ENCODE peak calls at places on chromosomes 3 and 15, in eight cellular contexts. N is H7, J is GM23338, R is transverse colon, E is foreskin fibroblast, F is ovary, A is OCI-LY7, H is epithelial cell of esophagus. U is an unnamed sample.

GRCh38 chr15:59250249-59250648 is 43.6 kb downstream of the LDHAL6B start:
- DNase-seq in N (no peak), J (no peak), R (no peak), E (no peak), F (no peak), A (no peak), H (no peak), U (peak; percentile 16)

GRCh38 chr3:52532838-52533622 is 627 bp downstream of the NT5DC2 start:
- DNase-seq in N (peak; percentile 90), J (peak; percentile 70), R (peak; percentile 40), E (peak; percentile 9), F (peak; percentile 40), A (peak; percentile 43), H (no peak), U (peak; percentile 49)

GRCh38 chr3:127422663-127423375 is 135.0 kb upstream of the PRR20G start:
- DNase-seq in N (peak; percentile 70), J (peak; percentile 32), R (no peak), E (no peak), F (no peak), A (no peak), H (no peak), U (no peak)

GRCh38 chr3:40847571-40847992 is 322.8 kb downstream of the ZNF621 start:
- DNase-seq in N (peak; percentile 32), J (peak; percentile 88), R (no peak), E (no peak), F (no peak), A (no peak), H (peak; percentile 24), U (no peak)

GRCh38 chr3:114569186-114569585 is 275.4 kb downstream of the TIGIT start:
- DNase-seq in N (no peak), J (no peak), R (no peak), E (no peak), F (no peak), A (no peak), H (no peak), U (no peak)

GRCh38 chr15:87118424-87118823 is 1038.8 kb downstream of the AGBL1 start:
- DNase-seq in N (peak; percentile 2), J (no peak), R (no peak), E (no peak), F (no peak), A (no peak), H (no peak), U (no peak)

GRCh38 chr15:99568548-99569352 is 3.0 kb downstream of the MEF2A start:
- DNase-seq in N (peak; percentile 47), J (peak; percentile 43), R (no peak), E (no peak), F (no peak), A (no peak), H (no peak), U (no peak)

GRCh38 chr3:108124337-108125150 is 33.7 kb upstream of the CD47 start:
- DNase-seq in N (no peak), J (peak; percentile 7), R (peak; percentile 38), E (no peak), F (no peak), A (peak; percentile 94), H (no peak), U (peak; percentile 90)

GRCh38 chr15:70091649-70092461 is 5.9 kb downstream of the TLE3 start:
- DNase-seq in N (no peak), J (no peak), R (peak; percentile 52), E (no peak), F (no peak), A (no peak), H (peak; percentile 78), U (no peak)

GRCh38 chr3:196120291-196120951 is 38.5 kb upstream of the TFRC start:
- DNase-seq in N (no peak), J (no peak), R (no peak), E (no peak), F (no peak), A (peak; percentile 40), H (no peak), U (no peak)

GRCh38 chr3:40191850-40192448 is 117.6 kb upstream of the EIF1B start:
- DNase-seq in N (peak; percentile 79), J (peak; percentile 68), R (peak; percentile 57), E (peak; percentile 35), F (peak; percentile 74), A (peak; percentile 54), H (peak; percentile 58), U (no peak)

GRCh38 chr3:93843981-93844380 is 129.7 kb downstream of the PROS1 start:
- DNase-seq in N (no peak), J (peak; percentile 3), R (no peak), E (peak; percentile 84), F (no peak), A (no peak), H (peak; percentile 74), U (no peak)

GRCh38 chr3:137972401-137972800 is 37.6 kb upstream of the CLDN18 start:
- DNase-seq in N (no peak), J (no peak), R (no peak), E (no peak), F (no peak), A (no peak), H (no peak), U (no peak)

DNA sequence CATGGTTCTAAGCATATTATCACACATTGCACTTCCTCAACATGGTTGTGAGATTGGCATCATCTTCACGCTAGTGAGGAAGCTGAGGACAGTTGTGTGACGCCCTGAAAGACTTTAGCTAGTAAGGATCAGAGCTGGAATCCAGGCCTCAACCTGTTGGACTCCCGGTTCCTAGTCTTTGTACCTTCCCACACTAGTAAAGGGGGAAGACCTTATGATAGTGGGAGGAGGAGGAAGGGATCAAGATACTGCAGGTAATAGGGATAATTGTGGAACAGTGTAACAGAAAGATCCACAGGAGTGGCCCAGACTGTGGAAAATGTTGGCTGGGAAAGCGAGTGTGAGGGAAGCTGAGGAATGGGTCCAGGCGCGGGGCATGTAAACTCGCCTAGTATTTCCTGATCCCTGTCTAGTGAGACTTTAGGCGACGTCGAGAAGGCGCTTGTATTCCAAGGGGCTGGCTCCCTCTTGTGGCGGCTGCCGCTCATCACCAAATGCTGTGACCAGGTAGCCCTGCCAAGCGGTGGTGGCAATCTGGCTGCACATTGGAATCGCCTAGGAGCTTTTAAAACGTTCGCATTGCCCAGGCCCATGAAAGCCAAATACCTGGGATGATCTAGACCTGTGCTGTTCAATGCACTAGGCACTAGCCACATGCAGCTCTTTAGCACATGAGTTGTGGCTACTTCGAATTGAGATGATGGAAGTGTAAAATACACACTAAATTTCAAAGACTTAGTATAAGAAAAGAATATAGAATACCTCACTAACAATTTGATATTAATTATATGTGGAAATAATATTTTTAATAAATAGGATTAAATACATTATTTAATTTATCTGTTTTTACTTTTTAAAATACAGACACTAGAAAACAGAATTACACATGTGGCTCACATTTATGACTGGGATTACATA is 38.8 kb upstream of the CLDN18 start:
- DNase-seq in N (peak; percentile 51), J (peak; percentile 93), R (peak; percentile 74), E (peak; percentile 44), F (peak; percentile 51), A (peak; percentile 46), H (peak; percentile 75), U (peak; percentile 30)
- H3K4me3 ChIP-seq in N (no peak overlapping the region), J (no peak overlapping the region), R (no peak overlapping the region), E (no peak overlapping the region), F (no peak overlapping the region), A (no peak overlapping the region), H (no peak overlapping the region), U (no peak overlapping the region)

GRCh38 chr3:57655727-57656126 is 37.1 kb downstream of the DENND6A start:
- DNase-seq in N (no peak), J (no peak), R (no peak), E (no peak), F (no peak), A (no peak), H (no peak), U (no peak)

GRCh38 chr3:57659004-57659672 is 33.7 kb downstream of the DENND6A start:
- DNase-seq in N (no peak), J (no peak), R (no peak), E (no peak), F (no peak), A (no peak), H (peak; percentile 70), U (no peak)

GRCh38 chr3:57659810-57660439 is 33.0 kb downstream of the DENND6A start:
- DNase-seq in N (peak; percentile 23), J (peak; percentile 19), R (no peak), E (no peak), F (no peak), A (no peak), H (peak; percentile 83), U (no peak)

GRCh38 chr3:57661404-57661803 is 31.5 kb downstream of the DENND6A start:
- DNase-seq in N (no peak), J (no peak), R (no peak), E (no peak), F (no peak), A (no peak), H (no peak), U (no peak)
- H3K4me3 ChIP-seq in N (no peak overlapping the region), J (no peak overlapping the region), R (no peak overlapping the region), E (no peak overlapping the region), F (no peak overlapping the region), A (no peak overlapping the region), H (no peak overlapping the region), U (no peak overlapping the region)

DNA sequence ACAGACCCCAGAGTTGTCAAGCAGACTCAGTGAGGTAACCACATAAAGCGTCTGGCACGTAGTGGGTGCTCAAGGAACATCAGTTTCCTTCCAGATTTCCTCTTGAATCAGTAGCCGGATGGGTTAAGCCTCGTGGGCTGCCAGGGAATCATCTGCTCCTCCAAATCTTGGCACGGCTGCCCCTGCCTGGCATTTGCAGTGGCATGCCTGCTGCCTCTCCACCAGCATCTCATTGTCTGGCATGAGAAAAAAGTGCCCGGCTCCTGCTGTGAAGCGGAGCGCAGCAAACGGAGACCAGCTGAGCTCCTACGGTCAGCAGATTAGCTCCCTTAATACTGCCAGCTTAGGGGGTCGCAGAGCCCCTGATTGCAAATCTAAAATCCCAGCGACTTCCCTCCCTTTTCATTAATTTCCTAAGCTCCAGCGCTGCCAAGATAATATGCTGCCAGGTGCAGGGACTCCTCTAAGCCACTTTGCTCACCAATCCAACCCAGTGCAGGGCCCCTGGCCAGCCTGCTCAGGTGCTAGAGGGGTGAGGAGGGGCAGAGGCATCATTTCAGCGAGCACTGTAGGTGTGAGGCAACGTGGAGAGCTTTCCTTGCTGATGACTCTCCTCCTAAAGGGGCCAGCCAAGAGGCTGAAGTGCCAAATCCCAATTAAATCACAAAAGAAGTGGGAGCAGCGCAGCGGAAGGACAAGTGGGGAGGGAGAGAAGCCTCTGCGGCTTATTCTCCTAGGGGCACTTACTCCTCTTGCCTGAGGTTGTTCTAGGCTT is 49.6 kb upstream of the ST8SIA2 start:
- DNase-seq in N (peak; percentile 39), J (peak; percentile 60), R (no peak), E (no peak), F (no peak), A (no peak), H (no peak), U (no peak)
- H3K4me3 ChIP-seq in N (no peak overlapping the region), J (peak overlapping the region; percentile 40), R (no peak overlapping the region), E (no peak overlapping the region), F (no peak overlapping the region), A (no peak overlapping the region), H (no peak overlapping the region), U (no peak overlapping the region)

GRCh38 chr3:135007622-135008021 is 212.6 kb downstream of the EPHB1 start:
- DNase-seq in N (no peak), J (no peak), R (no peak), E (peak; percentile 1), F (no peak), A (no peak), H (no peak), U (no peak)
- H3K4me3 ChIP-seq in N (no peak overlapping the region), J (no peak overlapping the region), R (no peak overlapping the region), E (no peak overlapping the region), F (no peak overlapping the region), A (no peak overlapping the region), H (no peak overlapping the region), U (no peak overlapping the region)

GRCh38 chr3:152836269-152836668 is 1.3 kb downstream of the P2RY1 start:
- DNase-seq in N (no peak), J (peak; percentile 17), R (no peak), E (no peak), F (no peak), A (no peak), H (no peak), U (peak; percentile 3)
- H3K4me3 ChIP-seq in N (peak overlapping the region; percentile 89), J (peak overlapping the region; percentile 89), R (peak overlapping the region; percentile 61), E (peak overlapping the region; percentile 70), F (peak overlapping the region; percentile 84), A (no peak overlapping the region), H (peak overlapping the region; percentile 92), U (peak overlapping the region; percentile 72)

U was measured in GM06990.